ENCODE peak calls at places on chromosome 21, in five cellular contexts. Y is cardiac muscle cell, C is dorsolateral prefrontal cortex, K is tibial nerve, N is AG10803. R is an unnamed sample.

GRCh38 chr21:42039470-42039901 is 29.3 kb upstream of the ZBTB21 start:
- DNase-seq in Y (peak; percentile 64), C (no peak), K (peak; percentile 33), N (peak; percentile 90), R (peak; percentile 84)

GRCh38 chr21:39313457-39314154 is at the start of gene BRWD1:
- DNase-seq in Y (peak; percentile 94), C (peak; percentile 54), K (peak; percentile 74), N (peak; percentile 91), R (peak; percentile 89)

GRCh38 chr21:42153046-42153685 is 65.8 kb upstream of the ABCG1 start:
- DNase-seq in Y (no peak), C (peak; percentile 17), K (no peak), N (no peak), R (no peak)

GRCh38 chr21:35825370-35825769 is 235.0 kb downstream of the SETD4 start:
- DNase-seq in Y (no peak), C (no peak), K (no peak), N (no peak), R (no peak)

GRCh38 chr21:35226960-35227741 is 178.0 kb upstream of the RUNX1 start:
- DNase-seq in Y (no peak), C (no peak), K (no peak), N (no peak), R (no peak)

GRCh38 chr21:45264146-45264918 is 23.4 kb downstream of the POFUT2 start:
- DNase-seq in Y (no peak), C (no peak), K (no peak), N (no peak), R (no peak)

GRCh38 chr21:36706482-36706852 is 7.6 kb downstream of the SIM2 start:
- DNase-seq in Y (no peak), C (no peak), K (no peak), N (no peak), R (no peak)

GRCh38 chr21:45423968-45424853 is 19.2 kb downstream of the COL18A1 start:
- DNase-seq in Y (no peak), C (no peak), K (no peak), N (no peak), R (no peak)

GRCh38 chr21:35294231-35294898 is 245.3 kb upstream of the RUNX1 start:
- DNase-seq in Y (no peak), C (no peak), K (no peak), N (no peak), R (no peak)

GRCh38 chr21:44867999-44868700 is 5.3 kb downstream of the PTTG1IP start:
- DNase-seq in Y (no peak), C (no peak), K (no peak), N (no peak), R (no peak)

GRCh38 chr21:8993284-8993942 is 1528.0 kb upstream of the TPTE start:
- DNase-seq in Y (no peak), C (no peak), K (no peak), N (no peak), R (no peak)

GRCh38 chr21:17610862-17611261 is 1.8 kb downstream of the BTG3 start:
- DNase-seq in Y (peak; percentile 22), C (no peak), K (no peak), N (no peak), R (peak; percentile 44)

GRCh38 chr21:20618878-20619277 is 379.3 kb upstream of the NCAM2 start:
- DNase-seq in Y (no peak), C (no peak), K (no peak), N (no peak), R (peak; percentile 3)

GRCh38 chr21:39009587-39010225 is 173.5 kb downstream of the PSMG1 start:
- DNase-seq in Y (no peak), C (no peak), K (no peak), N (no peak), R (no peak)

GRCh38 chr21:41924355-41924754 is 29.5 kb downstream of the C2CD2 start:
- DNase-seq in Y (no peak), C (no peak), K (no peak), N (peak; percentile 33), R (no peak)

GRCh38 chr21:39073717-39074116 is 109.5 kb downstream of the PSMG1 start:
- DNase-seq in Y (no peak), C (no peak), K (no peak), N (no peak), R (no peak)

GRCh38 chr21:42195378-42196031 is 23.4 kb upstream of the ABCG1 start:
- DNase-seq in Y (peak; percentile 90), C (no peak), K (peak; percentile 26), N (peak; percentile 16), R (peak; percentile 74)

GRCh38 chr21:34821717-34822116 is 152.9 kb downstream of the CLIC6 start:
- DNase-seq in Y (no peak), C (no peak), K (no peak), N (no peak), R (no peak)

GRCh38 chr21:44842721-44843445 is 25.0 kb upstream of the SUMO3 start:
- DNase-seq in Y (no peak), C (no peak), K (no peak), N (no peak), R (no peak)

DNA sequence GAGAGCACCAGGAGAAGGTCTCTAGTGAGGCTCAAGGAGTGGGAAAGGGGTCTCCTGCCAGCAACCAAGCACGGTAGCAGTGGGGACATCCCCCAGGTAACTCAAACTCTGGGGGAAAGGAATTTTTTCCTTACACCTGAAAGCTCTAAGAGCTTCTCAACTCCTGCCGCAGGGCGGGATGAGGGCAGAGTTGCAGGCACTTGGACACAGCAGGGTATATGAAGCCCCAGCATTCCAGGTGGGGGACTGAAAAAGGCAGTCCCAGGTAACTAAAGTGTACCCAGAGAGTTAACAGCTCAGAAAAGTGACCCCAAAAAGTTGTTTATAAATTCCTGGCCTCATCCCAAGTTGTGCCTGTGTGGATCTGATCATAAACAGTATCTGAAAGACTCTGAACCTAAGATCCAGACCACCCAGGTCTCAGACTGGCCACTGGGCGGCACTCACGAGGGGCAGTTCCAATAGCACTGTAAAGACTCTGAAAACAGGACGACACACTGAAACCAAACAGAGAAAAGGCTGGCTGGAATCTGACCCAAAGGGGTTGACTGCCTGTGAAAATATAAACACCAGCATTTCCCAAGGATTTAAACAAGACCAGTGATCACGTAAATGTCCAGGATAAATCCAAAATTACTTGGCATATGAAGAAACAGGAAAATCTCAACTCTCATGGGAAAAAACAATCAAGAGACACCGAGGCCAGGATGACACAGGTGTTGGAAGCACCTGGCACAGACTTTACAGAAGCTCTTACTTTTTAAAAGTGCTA is 47.5 kb downstream of the HSF2BP start:
- DNase-seq in Y (peak; percentile 76), C (peak; percentile 54), K (peak; percentile 81), N (peak; percentile 46), R (peak; percentile 99)
- TF ChIP-seq CTCF in Y (peak; percentile 95), C (peak; percentile 67), K (peak; percentile 66), N (peak; percentile 78), R (peak; percentile 89)

DNA sequence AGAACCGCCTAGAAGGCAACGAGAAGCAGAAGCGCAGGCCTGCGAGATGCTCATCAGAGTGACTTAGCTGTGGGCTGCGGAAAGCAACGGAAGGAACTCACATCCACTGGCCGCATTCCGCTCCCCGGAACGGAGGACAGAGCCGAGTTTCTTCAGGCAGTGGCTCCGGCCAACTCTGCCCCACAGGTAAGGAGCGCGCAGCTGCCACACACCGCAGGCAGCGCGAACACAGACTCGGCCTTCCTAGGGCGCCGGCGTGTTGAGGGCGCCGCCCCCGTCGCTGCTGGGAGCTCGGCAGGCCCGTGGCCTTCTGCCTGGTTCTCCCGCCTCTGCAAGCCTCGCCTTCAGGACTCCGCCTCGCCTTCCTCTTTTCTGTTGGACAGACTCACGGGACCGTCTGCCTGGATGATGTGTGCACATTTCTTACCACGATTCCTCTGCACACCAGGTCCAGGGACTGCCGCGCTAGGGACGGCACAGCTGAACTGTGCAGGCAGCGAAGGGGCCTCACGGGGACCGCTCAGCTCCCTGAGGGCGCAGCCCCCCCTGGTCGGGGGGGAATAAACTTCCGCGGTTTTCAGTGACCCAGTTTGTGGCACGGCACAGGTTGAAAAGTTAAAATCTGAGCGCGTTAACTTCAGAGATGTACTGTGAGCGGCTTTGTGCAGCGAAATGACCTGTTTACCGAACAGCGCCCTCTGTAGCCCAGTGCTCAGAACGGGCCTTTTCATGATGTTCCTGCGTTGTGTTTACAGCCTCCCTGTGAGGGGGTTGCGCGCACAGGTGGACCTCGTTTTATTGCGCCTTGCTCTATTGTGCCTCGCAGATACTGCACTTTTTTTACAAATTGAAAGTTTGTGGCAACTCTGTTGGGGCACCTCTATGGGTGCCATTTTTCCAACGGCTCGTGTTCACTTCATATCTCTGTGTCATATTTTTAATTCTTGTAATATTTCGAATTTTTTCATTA is 15.8 kb downstream of the TCP10L start:
- DNase-seq in Y (peak; percentile 85), C (peak; percentile 76), K (peak; percentile 85), N (peak; percentile 67), R (peak; percentile 86)
- H3K4me3 ChIP-seq in Y (peak overlapping the region; percentile 58), C (peak overlapping the region; percentile 71), K (peak overlapping the region; percentile 52), N (peak overlapping the region; percentile 70), R (peak overlapping the region; percentile 71)

GRCh38 chr21:14766241-14766640 is 220.1 kb upstream of the SAMSN1 start:
- DNase-seq in Y (no peak), C (no peak), K (no peak), N (no peak), R (no peak)
- TF ChIP-seq CTCF in Y (no peak), C (no peak), K (no peak), N (no peak), R (no peak)

GRCh38 chr21:40841524-40842196 is 5.3 kb downstream of the DSCAM start:
- DNase-seq in Y (no peak), C (peak; percentile 69), K (peak; percentile 12), N (peak; percentile 4), R (no peak)
- H3K4me3 ChIP-seq in Y (peak overlapping the region; percentile 55), C (peak overlapping the region; percentile 57), K (no peak overlapping the region), N (peak overlapping the region; percentile 10), R (no peak overlapping the region)

GRCh38 chr21:29942033-29942432 is 2.2 kb upstream of the GRIK1 start:
- DNase-seq in Y (no peak), C (no peak), K (no peak), N (no peak), R (no peak)
- TF ChIP-seq CTCF in Y (no peak), C (no peak), K (no peak), N (no peak), R (no peak)

DNA sequence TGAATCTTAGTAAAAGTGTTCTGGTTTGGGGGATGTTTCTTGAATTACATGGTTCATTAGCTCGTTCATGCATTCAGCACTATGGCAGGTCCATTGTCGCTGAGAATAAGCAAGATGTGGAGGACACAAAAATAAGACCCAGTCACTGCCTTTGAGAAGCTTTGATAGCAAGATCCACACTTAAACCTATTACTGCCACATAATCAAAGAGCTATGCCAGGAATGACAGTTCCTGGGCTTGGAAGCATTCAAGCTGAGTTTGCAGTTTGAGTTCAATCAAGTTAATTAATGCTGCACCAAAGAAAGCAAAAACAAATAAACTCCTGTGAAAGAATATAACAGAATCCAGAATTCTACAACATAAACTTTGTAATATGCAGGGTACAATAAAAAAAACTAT is 131.8 kb downstream of the MIS18A start:
- DNase-seq in Y (no peak), C (no peak), K (no peak), N (no peak), R (no peak)
- H3K4me3 ChIP-seq in Y (no peak overlapping the region), C (no peak overlapping the region), K (no peak overlapping the region), N (no peak overlapping the region), R (no peak overlapping the region)

GRCh38 chr21:37914211-37914900 is 1.9 kb downstream of the KCNJ6 start:
- DNase-seq in Y (peak; percentile 2), C (no peak), K (no peak), N (peak; percentile 5), R (peak; percentile 6)

GRCh38 chr21:37916795-37917142 is 512 bp upstream of the KCNJ6 start:
- DNase-seq in Y (no peak), C (no peak), K (no peak), N (no peak), R (peak; percentile 3)

GRCh38 chr21:37915516-37915915 is 741 bp downstream of the KCNJ6 start:
- DNase-seq in Y (no peak), C (no peak), K (no peak), N (peak; percentile 50), R (no peak)

GRCh38 chr21:37917612-37918011 is 1.4 kb upstream of the KCNJ6 start:
- DNase-seq in Y (peak; percentile 37), C (no peak), K (no peak), N (peak; percentile 22), R (peak; percentile 44)

GRCh38 chr21:37915941-37916794 is at the start of gene KCNJ6:
- DNase-seq in Y (peak; percentile 50), C (no peak), K (no peak), N (peak; percentile 53), R (peak; percentile 39)
- TF ChIP-seq CTCF in Y (peak; percentile 63), C (peak; percentile 58), K (no peak), N (peak; percentile 68), R (peak; percentile 74)